ENCODE peak calls at places on chromosomes 5 and 9, in four cellular contexts. Z, W, P and Q are unnamed samples.

GRCh38 chr9:27768781-27769180 is 195.5 kb upstream of the C9orf72 start:
- DNase-seq in Z (no peak), W (no peak), P (no peak), Q (no peak)

GRCh38 chr9:33159058-33159759 is 7.9 kb downstream of the B4GALT1 start:
- DNase-seq in Z (peak; percentile 83), W (peak; percentile 91), P (peak; percentile 52), Q (peak; percentile 93)

GRCh38 chr9:16398676-16399075 is 471.8 kb downstream of the BNC2 start:
- DNase-seq in Z (no peak), W (no peak), P (no peak), Q (no peak)

GRCh38 chr9:74478606-74479005 is 18.5 kb upstream of the RORB start:
- DNase-seq in Z (no peak), W (no peak), P (no peak), Q (no peak)

GRCh38 chr5:103228056-103228455 is 30.5 kb upstream of the MACIR start:
- DNase-seq in Z (no peak), W (no peak), P (no peak), Q (no peak)

GRCh38 chr5:170232786-170233185 is at the start of gene C5orf58:
- DNase-seq in Z (no peak), W (no peak), P (no peak), Q (peak; percentile 50)

GRCh38 chr5:32251864-32252458 is 60.8 kb downstream of the MTMR12 start:
- DNase-seq in Z (no peak), W (no peak), P (no peak), Q (no peak)

GRCh38 chr9:21104787-21105186 is 27.0 kb upstream of the IFNB1 start:
- DNase-seq in Z (no peak), W (no peak), P (no peak), Q (no peak)

GRCh38 chr5:178931846-178932760 is 8.9 kb upstream of the ZNF454 start:
- DNase-seq in Z (no peak), W (no peak), P (no peak), Q (no peak)

GRCh38 chr9:110180386-110180712 is 27.6 kb downstream of the C9orf152 start:
- DNase-seq in Z (no peak), W (no peak), P (no peak), Q (no peak)

GRCh38 chr9:78606011-78606410 is 309.1 kb downstream of the PSAT1 start:
- DNase-seq in Z (no peak), W (no peak), P (no peak), Q (no peak)

GRCh38 chr9:18746631-18747030 is 272.7 kb downstream of the ADAMTSL1 start:
- DNase-seq in Z (no peak), W (no peak), P (no peak), Q (no peak)

GRCh38 chr9:79221084-79221483 is 350.7 kb upstream of the TLE4 start:
- DNase-seq in Z (no peak), W (no peak), P (no peak), Q (no peak)

GRCh38 chr9:69122086-69122390 is 52.0 kb upstream of the TJP2 start:
- DNase-seq in Z (peak; percentile 71), W (peak; percentile 73), P (peak; percentile 51), Q (peak; percentile 90)

GRCh38 chr5:38846379-38846967 is 661 bp downstream of the OSMR start:
- DNase-seq in Z (no peak), W (no peak), P (no peak), Q (peak; percentile 72)

GRCh38 chr9:7056237-7056636 is 298.5 kb downstream of the KDM4C start:
- DNase-seq in Z (no peak), W (no peak), P (no peak), Q (no peak)

GRCh38 chr5:170571331-170571731 is 67.5 kb downstream of the KCNIP1 start:
- DNase-seq in Z (no peak), W (no peak), P (no peak), Q (no peak)

GRCh38 chr5:40376566-40376965 is 303.1 kb upstream of the PTGER4 start:
- DNase-seq in Z (no peak), W (no peak), P (no peak), Q (no peak)

GRCh38 chr9:136529516-136530471 is 16.1 kb downstream of the NOTCH1 start:
- DNase-seq in Z (no peak), W (peak; percentile 62), P (no peak), Q (no peak)

GRCh38 chr5:23740029-23740428 is 232.6 kb downstream of the PRDM9 start:
- DNase-seq in Z (no peak), W (no peak), P (no peak), Q (no peak)

GRCh38 chr5:163498886-163499285 is 6.5 kb upstream of the MAT2B start:
- DNase-seq in Z (no peak), W (no peak), P (no peak), Q (no peak)

GRCh38 chr9:114288233-114289051 is 34.5 kb upstream of the ORM1 start:
- DNase-seq in Z (peak; percentile 9), W (no peak), P (no peak), Q (peak; percentile 77)

GRCh38 chr5:149271195-149271716 is 403 bp upstream of the AFAP1L1 start:
- DNase-seq in Z (no peak), W (no peak), P (no peak), Q (no peak)

GRCh38 chr5:4005335-4005734 is 409.7 kb downstream of the IRX1 start:
- DNase-seq in Z (no peak), W (no peak), P (no peak), Q (no peak)

GRCh38 chr9:78745996-78746395 is 449.1 kb downstream of the PSAT1 start:
- DNase-seq in Z (no peak), W (no peak), P (no peak), Q (no peak)

GRCh38 chr9:123322771-123323481 is 33.1 kb upstream of the CRB2 start:
- DNase-seq in Z (no peak), W (no peak), P (peak; percentile 80), Q (no peak)

GRCh38 chr5:112492291-112492690 is 73.2 kb upstream of the EPB41L4A start:
- DNase-seq in Z (peak; percentile 56), W (peak; percentile 25), P (no peak), Q (peak; percentile 72)

GRCh38 chr5:131386779-131387178 is 122.9 kb downstream of the CDC42SE2 start:
- DNase-seq in Z (no peak), W (no peak), P (no peak), Q (no peak)

DNA sequence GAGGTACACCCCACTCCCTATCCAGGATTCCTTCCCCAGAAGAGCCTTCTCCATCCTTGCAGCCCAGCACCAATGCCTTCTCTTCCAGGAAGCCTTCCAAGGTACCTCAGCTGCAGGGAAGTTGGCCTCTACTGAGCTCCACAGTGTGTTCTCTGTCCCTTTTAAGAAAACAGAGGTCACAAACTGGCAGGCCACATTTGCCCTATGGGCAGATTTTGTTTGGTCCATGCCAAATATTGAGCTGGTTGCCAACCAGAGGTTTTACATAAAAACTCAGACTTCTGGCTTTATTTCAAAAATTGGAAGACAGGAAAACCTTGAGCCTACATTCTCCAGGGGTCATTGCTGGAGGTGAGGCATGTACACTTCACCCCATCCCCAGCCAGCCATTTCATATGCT is 9.0 kb upstream of the NDST1 start:
- DNase-seq in Z (no peak), W (no peak), P (no peak), Q (no peak)
- H3K4me3 ChIP-seq in Z (no peak overlapping the region), W (no peak overlapping the region), P (no peak overlapping the region), Q (no peak overlapping the region)

GRCh38 chr9:120438111-120438510 is 141.9 kb downstream of the CDK5RAP2 start:
- DNase-seq in Z (no peak), W (no peak), P (no peak), Q (no peak)

GRCh38 chr9:120441446-120442279 is 138.3 kb downstream of the CDK5RAP2 start:
- DNase-seq in Z (no peak), W (no peak), P (no peak), Q (no peak)

GRCh38 chr9:120440791-120441190 is 139.2 kb downstream of the CDK5RAP2 start:
- DNase-seq in Z (no peak), W (no peak), P (no peak), Q (no peak)

GRCh38 chr9:120436937-120437592 is 142.9 kb downstream of the CDK5RAP2 start:
- DNase-seq in Z (peak; percentile 44), W (no peak), P (no peak), Q (no peak)

DNA sequence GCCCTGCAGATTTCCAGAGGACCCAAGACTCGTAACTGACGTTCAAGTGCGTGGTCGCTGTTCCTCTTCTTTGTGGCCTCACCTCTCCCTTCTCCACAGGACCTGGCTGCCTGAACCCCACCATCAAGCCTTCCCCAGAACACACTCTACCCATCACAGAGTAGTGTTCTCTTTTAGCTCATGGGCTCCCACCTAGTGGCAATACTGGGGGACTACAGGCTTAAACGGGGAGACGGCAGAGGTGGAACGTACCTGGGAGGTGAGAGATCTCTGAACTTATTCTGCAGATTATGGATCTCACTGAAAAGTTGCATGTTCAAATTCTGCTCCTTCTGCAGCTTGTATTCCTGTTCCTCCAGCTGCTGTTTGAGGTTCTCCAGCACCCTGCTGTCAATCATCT is 140.8 kb downstream of the CDK5RAP2 start:
- DNase-seq in Z (no peak), W (no peak), P (no peak), Q (no peak)
- TF ChIP-seq CTCF in Z (peak; percentile 51), W (peak; percentile 36), P (peak; percentile 31), Q (peak; percentile 42)

GRCh38 chr5:168207450-168208029 is 83.9 kb upstream of the WWC1 start:
- DNase-seq in Z (no peak), W (no peak), P (no peak), Q (no peak)
- H3K27ac ChIP-seq in Z (no peak overlapping the region), W (peak overlapping the region; percentile 11), P (no peak overlapping the region), Q (no peak overlapping the region)

GRCh38 chr9:77595426-77596051 is 52.6 kb downstream of the GNA14 start:
- DNase-seq in Z (no peak), W (no peak), P (no peak), Q (no peak)
- H3K4me3 ChIP-seq in Z (no peak overlapping the region), W (no peak overlapping the region), P (no peak overlapping the region), Q (no peak overlapping the region)

DNA sequence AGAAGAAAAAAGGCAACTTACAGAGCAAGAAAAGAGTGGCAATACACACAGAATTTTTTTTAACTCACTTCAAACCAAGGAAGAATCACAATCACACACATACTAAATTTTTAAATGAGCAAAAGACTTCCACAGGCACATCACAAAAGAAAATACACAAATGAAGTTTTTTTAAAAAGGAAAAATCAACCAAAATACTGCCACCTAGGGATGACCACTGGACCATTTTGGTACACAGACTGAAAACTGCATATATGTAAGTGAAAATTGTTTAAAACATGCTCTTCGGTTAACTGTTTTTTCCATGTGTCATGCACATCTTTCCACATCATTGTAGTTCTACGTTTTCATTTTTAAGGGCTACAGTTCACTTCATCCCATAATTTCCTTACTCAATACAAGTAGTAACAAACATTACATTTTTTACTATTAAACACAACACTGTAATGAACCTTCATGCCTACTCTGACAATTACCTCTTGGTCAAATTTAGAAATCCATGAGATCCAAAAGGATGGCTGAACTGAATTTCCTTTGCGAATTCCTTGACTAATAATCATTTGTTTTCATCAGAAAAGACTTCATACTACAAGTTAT is 79.0 kb downstream of the FBXW11 start:
- DNase-seq in Z (no peak), W (no peak), P (no peak), Q (no peak)
- TF ChIP-seq CTCF in Z (no peak), W (no peak), P (peak; percentile 15), Q (no peak)